ENCODE peak calls at places on chromosomes 16 and 17, in five cellular contexts. O is mesenchymal stem cell, I is neural progenitor cell, E is gastrocnemius medialis, F is fibroblast of lung. P is an unnamed sample.
A peak's percentile ranks its signal among the peaks of the same experiment; 100 is the strongest.

GRCh38 chr17:3385869-3386816 is at the start of gene OR3A2:
- DNase-seq in F (no peak), O (no peak), I (peak; percentile 1), E (no peak), P (no peak)

GRCh38 chr16:74521691-74522090 is 85.2 kb downstream of the GLG1 start:
- DNase-seq in I (no peak), F (peak; percentile 71), E (no peak), O (peak; percentile 72), P (peak; percentile 48)

GRCh38 chr16:31471875-31472558 is at the start of gene TGFB1I1:
- DNase-seq in E (no peak), F (peak; percentile 87), I (peak; percentile 29), O (peak; percentile 78), P (peak; percentile 89)

GRCh38 chr16:3868967-3869366 is 11.5 kb downstream of the CREBBP start:
- DNase-seq in I (no peak), F (no peak), O (no peak), E (no peak), P (no peak)

GRCh38 chr17:13462161-13462560 is 139.6 kb downstream of the HS3ST3A1 start:
- DNase-seq in O (no peak), E (no peak), I (no peak), F (peak; percentile 44), P (no peak)

GRCh38 chr16:55379876-55380390 is 55.9 kb downstream of the IRX6 start:
- DNase-seq in I (no peak), E (no peak), O (no peak), F (no peak), P (no peak)

GRCh38 chr17:16486373-16487250 is 5.4 kb downstream of the LRRC75A start:
- DNase-seq in I (peak; percentile 56), E (peak; percentile 93), F (peak; percentile 75), O (peak; percentile 48), P (no peak)

GRCh38 chr16:2816751-2817495 is at the start of gene PRSS21:
- DNase-seq in F (no peak), E (no peak), O (no peak), I (no peak), P (no peak)

GRCh38 chr16:49767414-49767813 is 88.5 kb downstream of the ZNF423 start:
- DNase-seq in F (no peak), I (no peak), E (no peak), O (no peak), P (no peak)
- H3K4me1 ChIP-seq in F (no peaks in the 10 kb centered on the region), I (no peaks in the 10 kb centered on the region), E (peaks cover 7% of the 10 kb centered on the region), O (peaks cover 6% of the 10 kb centered on the region), P (peaks cover 10% of the 10 kb centered on the region)

DNA sequence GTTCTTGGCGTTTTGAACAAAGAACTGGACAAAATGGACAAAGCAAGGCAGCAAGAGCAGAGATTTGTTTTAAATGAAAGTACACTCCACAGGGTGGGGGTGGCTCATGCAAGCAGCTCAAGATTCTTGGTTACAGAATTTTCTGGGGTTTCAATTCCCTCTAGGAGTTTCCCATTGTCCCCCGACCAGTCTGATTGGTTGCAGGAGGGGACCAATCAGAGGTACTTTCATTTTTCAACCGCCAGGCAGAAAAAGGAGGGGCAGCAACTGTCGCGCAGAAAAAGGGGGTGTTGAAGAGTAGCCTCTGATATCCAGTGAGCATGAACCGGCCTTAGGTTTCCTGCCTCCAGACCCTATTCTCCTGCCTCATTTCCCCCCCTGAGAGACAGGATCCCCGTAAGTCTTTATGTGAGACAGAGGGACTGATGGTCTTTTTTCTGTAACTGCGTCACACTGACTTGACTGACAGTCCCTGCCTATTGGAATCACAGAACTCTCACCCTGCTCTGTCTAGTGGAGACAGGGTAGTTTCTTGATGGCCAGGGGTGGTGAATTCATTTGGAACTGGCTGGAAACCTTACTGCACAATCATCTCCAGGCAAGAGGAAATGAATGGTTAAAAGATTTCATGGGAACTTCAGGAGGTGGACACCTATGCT is 59.4 kb upstream of the ALOX12 start:
- DNase-seq in F (peak; percentile 24), E (peak; percentile 45), O (no peak), I (no peak), P (no peak)
- H3K27ac ChIP-seq in F (peak overlapping the region; percentile 86), E (peak overlapping the region; percentile 58), O (no peak overlapping the region), I (no peak overlapping the region), P (peak overlapping the region; percentile 73)

GRCh38 chr16:67199808-67200198 is 872 bp downstream of the ELMO3 start:
- DNase-seq in O (no peak), F (no peak), I (peak; percentile 61), E (peak; percentile 16), P (no peak)
- H3K36me3 ChIP-seq in O (peaks cover 43% of the 10 kb centered on the region), F (peaks cover 50% of the 10 kb centered on the region), I (no peaks in the 10 kb centered on the region), E (peaks cover 49% of the 10 kb centered on the region), P (peaks cover 89% of the 10 kb centered on the region)

GRCh38 chr17:42110301-42111264 is 1.9 kb downstream of the DHX58 start:
- DNase-seq in O (no peak), E (no peak), I (no peak), F (no peak), P (no peak)

GRCh38 chr17:42107124-42107523 is 5.4 kb downstream of the DHX58 start:
- DNase-seq in E (no peak), F (no peak), I (no peak), O (no peak), P (no peak)

GRCh38 chr17:42107597-42108576 is 4.6 kb downstream of the DHX58 start:
- DNase-seq in F (peak; percentile 54), E (peak; percentile 58), I (peak; percentile 97), O (peak; percentile 70), P (no peak)

GRCh38 chr17:42111265-42111636 is 1.3 kb downstream of the DHX58 start:
- DNase-seq in F (no peak), O (no peak), E (no peak), I (no peak), P (no peak)

DNA sequence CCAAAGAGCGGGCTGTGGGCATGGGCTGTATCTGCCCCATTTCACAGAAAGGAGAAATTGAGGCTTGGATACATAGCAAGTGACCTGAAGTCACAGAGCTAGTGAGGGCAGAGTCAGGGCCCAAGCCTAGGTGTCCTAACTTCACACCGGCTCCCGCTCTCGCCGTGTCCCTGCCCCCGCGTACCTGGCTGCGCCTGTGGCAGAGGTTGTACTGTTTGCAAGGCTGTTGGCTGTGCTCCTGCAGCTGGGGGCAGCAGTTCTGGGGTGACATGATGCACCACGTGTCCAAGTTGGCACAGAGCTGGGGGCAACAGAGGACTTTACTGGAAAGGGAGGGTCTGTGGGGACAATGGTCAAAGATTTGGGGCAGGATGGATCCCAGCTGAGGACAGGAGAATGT is 3.4 kb downstream of the DHX58 start:
- DNase-seq in O (no peak), F (no peak), I (no peak), E (no peak), P (no peak)
- H3K4me1 ChIP-seq in O (peaks cover 19% of the 10 kb centered on the region), F (peaks cover 6% of the 10 kb centered on the region), I (peaks cover 4% of the 10 kb centered on the region), E (peaks cover 20% of the 10 kb centered on the region), P (peaks cover 17% of the 10 kb centered on the region)

DNA sequence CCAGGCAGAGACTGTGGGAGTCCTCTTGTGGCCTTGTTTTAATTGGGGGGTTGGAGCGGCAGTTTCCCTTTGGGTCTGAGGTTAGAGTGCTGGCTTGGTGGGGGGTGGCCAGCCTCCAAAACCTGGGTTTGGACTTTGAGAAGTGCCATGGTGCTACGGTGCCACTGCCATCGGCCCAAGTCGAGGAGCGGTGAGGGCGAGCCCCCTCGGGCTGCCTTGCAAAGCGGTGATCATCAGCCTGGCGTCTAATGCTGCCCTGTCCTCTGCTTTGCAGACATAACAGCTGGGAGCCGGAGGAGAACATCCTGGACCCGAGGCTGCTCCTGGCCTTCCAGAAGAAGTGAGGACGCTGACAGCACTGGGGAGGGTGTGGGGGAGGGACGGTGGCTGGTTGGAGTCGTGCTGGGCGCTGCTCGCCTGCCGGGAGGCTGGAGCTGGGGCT is 1.2 kb downstream of the CBX2 start:
- DNase-seq in I (peak; percentile 36), E (no peak), F (no peak), O (peak; percentile 20), P (no peak)
- H3K27ac ChIP-seq in I (peak overlapping the region; percentile 88), E (no peak overlapping the region), F (no peak overlapping the region), O (no peak overlapping the region), P (no peak overlapping the region)

GRCh38 chr17:48559609-48560451 is 14.9 kb upstream of the HOXB2 start:
- DNase-seq in E (no peak), F (no peak), O (no peak), I (no peak), P (no peak)
- H3K36me3 ChIP-seq in E (no peaks in the 10 kb centered on the region), F (peaks cover 10% of the 10 kb centered on the region), O (peaks cover 23% of the 10 kb centered on the region), I (no peaks in the 10 kb centered on the region), P (no peaks in the 10 kb centered on the region)

DNA sequence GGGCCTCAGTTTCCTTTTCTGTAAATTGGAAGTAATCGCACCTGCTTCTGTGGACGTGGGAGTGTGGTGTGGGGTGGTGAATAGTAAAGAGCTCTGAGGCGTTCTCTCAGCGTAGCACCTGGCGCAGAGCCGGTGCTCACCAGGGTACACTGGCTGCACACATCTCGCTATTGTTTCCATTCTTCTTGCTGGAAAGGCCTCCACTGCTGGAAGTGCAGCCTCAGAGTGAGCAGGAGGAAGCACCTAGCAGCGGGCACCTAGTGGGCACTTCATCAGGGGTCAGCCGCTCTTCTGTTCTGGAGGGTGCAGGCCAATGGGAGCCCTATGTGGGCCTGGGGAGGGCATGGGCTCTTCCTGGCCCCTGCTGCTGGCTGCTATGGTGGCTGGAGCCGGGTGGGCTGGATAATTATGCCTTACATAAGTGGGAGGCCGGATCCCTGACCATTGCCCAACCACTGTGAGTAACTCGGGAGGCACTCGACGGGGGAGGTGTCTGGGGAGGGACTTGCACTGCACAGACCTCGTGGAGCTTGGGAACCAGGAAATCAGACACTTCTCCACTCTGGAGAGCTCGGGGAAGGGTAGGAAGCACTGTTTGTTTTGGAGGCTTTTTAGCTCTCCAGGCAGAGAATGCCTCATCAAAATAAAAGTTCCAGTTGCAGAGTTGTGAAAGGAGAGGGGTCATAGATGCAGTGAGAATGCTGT is 1.7 kb downstream of the MAP2K3 start:
- DNase-seq in E (peak; percentile 98), F (peak; percentile 99), I (peak; percentile 45), O (peak; percentile 99), P (peak; percentile 96)
- H3K4me1 ChIP-seq in E (peaks cover 71% of the 10 kb centered on the region), F (peaks cover 48% of the 10 kb centered on the region), I (peaks cover 20% of the 10 kb centered on the region), O (peaks cover 64% of the 10 kb centered on the region), P (peaks cover 57% of the 10 kb centered on the region)

DNA sequence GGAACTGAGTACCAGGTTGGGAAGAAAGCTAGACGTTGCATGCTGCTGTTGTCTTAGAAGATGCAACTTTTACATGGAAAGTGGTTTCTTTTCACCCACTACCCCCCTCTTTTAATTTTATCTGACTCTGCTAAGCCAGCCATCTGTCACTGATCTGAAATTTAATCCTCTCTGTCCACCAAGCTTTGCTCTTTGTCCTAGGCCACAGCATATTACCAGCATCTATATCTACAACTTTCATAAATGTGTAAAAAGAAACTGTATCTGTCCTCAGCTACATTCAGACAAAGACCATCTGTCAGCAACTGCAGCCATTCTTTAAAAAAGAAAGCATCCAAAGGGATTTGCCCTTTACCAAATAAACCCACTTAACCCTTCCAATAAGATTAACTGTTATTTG is 602.3 kb upstream of the SALL1 start:
- DNase-seq in I (no peak), O (no peak), F (no peak), E (no peak), P (no peak)
- H3K27ac ChIP-seq in I (no peak overlapping the region), O (no peak overlapping the region), F (no peak overlapping the region), E (no peak overlapping the region), P (no peak overlapping the region)

DNA sequence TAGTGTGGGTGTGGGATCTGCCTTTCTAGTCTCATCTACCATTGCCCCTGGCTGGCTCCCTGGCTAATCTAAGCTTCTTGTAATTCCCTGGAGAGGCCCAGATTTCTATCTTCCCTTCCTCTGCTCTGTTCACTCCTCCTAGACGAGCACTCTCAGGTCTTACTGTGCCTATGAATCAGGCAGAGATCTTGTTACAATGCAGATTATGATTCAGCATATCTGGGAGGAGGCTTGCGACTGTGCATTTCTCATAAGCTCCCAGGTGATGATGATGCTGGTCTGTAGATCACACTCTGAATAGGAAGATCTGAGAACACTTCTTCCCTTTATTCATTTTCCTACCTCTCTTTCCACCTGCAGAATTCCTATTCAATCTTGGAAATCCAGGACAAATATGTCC is 200.1 kb downstream of the CBLN1 start:
- DNase-seq in I (no peak), F (no peak), E (no peak), O (no peak), P (no peak)
- H3K36me3 ChIP-seq in I (no peaks in the 10 kb centered on the region), F (no peaks in the 10 kb centered on the region), E (no peaks in the 10 kb centered on the region), O (no peaks in the 10 kb centered on the region), P (no peaks in the 10 kb centered on the region)